ENCODE peak calls at places on chromosome 3, in five cellular contexts. J is uterus, C is gastrocnemius medialis, Y is tibial nerve, K is thoracic aorta. A is an unnamed sample.
A peak's percentile ranks its signal among the peaks of the same experiment; 100 is the strongest.

GRCh38 chr3:185205865-185206264 is 48.0 kb downstream of the EHHADH start:
- DNase-seq in J (no peak), C (no peak), Y (no peak), K (no peak), A (no peak)

GRCh38 chr3:174859756-174860155 is 622 bp downstream of the NAALADL2 start:
- DNase-seq in J (no peak), C (no peak), Y (no peak), K (no peak), A (no peak)

GRCh38 chr3:61178167-61178566 is 73.1 kb downstream of the FHIT start:
- DNase-seq in J (no peak), C (no peak), Y (no peak), K (no peak), A (no peak)

GRCh38 chr3:42071720-42072582 is 19.2 kb upstream of the TRAK1 start:
- DNase-seq in J (peak; percentile 60), C (peak; percentile 84), Y (no peak), K (no peak), A (peak; percentile 67)

GRCh38 chr3:17431004-17431403 is 311.4 kb downstream of the TBC1D5 start:
- DNase-seq in J (no peak), C (no peak), Y (no peak), K (no peak), A (no peak)

GRCh38 chr3:32018723-32019564 is 37.4 kb downstream of the ZNF860 start:
- DNase-seq in J (no peak), C (no peak), Y (no peak), K (no peak), A (no peak)

GRCh38 chr3:30826381-30827061 is 67.9 kb downstream of the GADL1 start:
- DNase-seq in J (no peak), C (peak; percentile 42), Y (no peak), K (no peak), A (no peak)

GRCh38 chr3:70832035-70832795 is 519.8 kb upstream of the MDFIC2 start:
- DNase-seq in J (no peak), C (peak; percentile 42), Y (no peak), K (peak; percentile 9), A (no peak)

GRCh38 chr3:184371570-184372018 is 6.4 kb downstream of the THPO start:
- DNase-seq in J (peak; percentile 79), C (peak; percentile 83), Y (no peak), K (no peak), A (peak; percentile 67)

GRCh38 chr3:49093853-49094767 is at the start of gene QRICH1:
- DNase-seq in J (peak; percentile 98), C (peak; percentile 97), Y (peak; percentile 97), K (peak; percentile 89), A (peak; percentile 97)

GRCh38 chr3:86594838-86595237 is 396.1 kb downstream of the VGLL3 start:
- DNase-seq in J (no peak), C (no peak), Y (no peak), K (no peak), A (no peak)

GRCh38 chr3:102353148-102353547 is 81.7 kb upstream of the ZPLD1 start:
- DNase-seq in J (no peak), C (no peak), Y (no peak), K (no peak), A (no peak)

GRCh38 chr3:42725454-42725853 is 22.9 kb upstream of the HHATL start:
- DNase-seq in J (no peak), C (no peak), Y (no peak), K (no peak), A (no peak)

GRCh38 chr3:172213765-172214358 is 174.5 kb downstream of the FNDC3B start:
- DNase-seq in J (no peak), C (no peak), Y (no peak), K (no peak), A (no peak)

GRCh38 chr3:64203969-64204632 is 21.2 kb downstream of the PRICKLE2 start:
- DNase-seq in J (no peak), C (no peak), Y (no peak), K (no peak), A (no peak)

GRCh38 chr3:42190701-42191442 is 75.1 kb downstream of the CCK start:
- DNase-seq in J (peak; percentile 35), C (peak; percentile 57), Y (peak; percentile 58), K (peak; percentile 18), A (peak; percentile 9)

GRCh38 chr3:99286266-99286845 is 352.0 kb upstream of the COL8A1 start:
- DNase-seq in J (no peak), C (no peak), Y (no peak), K (no peak), A (no peak)

GRCh38 chr3:183123891-183124290 is 24.6 kb upstream of the MCCC1 start:
- DNase-seq in J (no peak), C (no peak), Y (no peak), K (no peak), A (peak; percentile 41)

GRCh38 chr3:71495708-71496472 is 87.6 kb downstream of the FOXP1 start:
- DNase-seq in J (no peak), C (no peak), Y (no peak), K (no peak), A (peak; percentile 86)

GRCh38 chr3:173096140-173096539 is 44.9 kb downstream of the SPATA16 start:
- DNase-seq in J (no peak), C (no peak), Y (no peak), K (no peak), A (no peak)

GRCh38 chr3:101642441-101642840 is 34.5 kb downstream of the ZBTB11 start:
- DNase-seq in J (no peak), C (no peak), Y (no peak), K (no peak), A (no peak)

GRCh38 chr3:66598168-66598567 is 97.3 kb upstream of the LRIG1 start:
- DNase-seq in J (no peak), C (no peak), Y (no peak), K (peak; percentile 6), A (no peak)

GRCh38 chr3:70849911-70850699 is 537.7 kb upstream of the MDFIC2 start:
- DNase-seq in J (peak; percentile 17), C (peak; percentile 11), Y (no peak), K (no peak), A (peak; percentile 87)

GRCh38 chr3:184549793-184550585 is 11.6 kb upstream of the EPHB3 start:
- DNase-seq in J (no peak), C (peak; percentile 43), Y (no peak), K (no peak), A (no peak)

GRCh38 chr3:119695480-119695879 is 7.3 kb upstream of the CFAP91 start:
- DNase-seq in J (no peak), C (no peak), Y (no peak), K (no peak), A (no peak)

GRCh38 chr3:148598619-148599018 is 99.1 kb upstream of the AGTR1 start:
- DNase-seq in J (no peak), C (no peak), Y (no peak), K (no peak), A (no peak)

GRCh38 chr3:186053954-186054353 is 54.9 kb downstream of the ETV5 start:
- DNase-seq in J (no peak), C (no peak), Y (no peak), K (no peak), A (no peak)

GRCh38 chr3:48885753-48886152 is 12.9 kb downstream of the SLC25A20 start:
- DNase-seq in J (no peak), C (no peak), Y (no peak), K (no peak), A (no peak)

GRCh38 chr3:39101022-39101689 is 6.3 kb downstream of the GORASP1 start:
- DNase-seq in J (no peak), C (no peak), Y (no peak), K (no peak), A (no peak)

DNA sequence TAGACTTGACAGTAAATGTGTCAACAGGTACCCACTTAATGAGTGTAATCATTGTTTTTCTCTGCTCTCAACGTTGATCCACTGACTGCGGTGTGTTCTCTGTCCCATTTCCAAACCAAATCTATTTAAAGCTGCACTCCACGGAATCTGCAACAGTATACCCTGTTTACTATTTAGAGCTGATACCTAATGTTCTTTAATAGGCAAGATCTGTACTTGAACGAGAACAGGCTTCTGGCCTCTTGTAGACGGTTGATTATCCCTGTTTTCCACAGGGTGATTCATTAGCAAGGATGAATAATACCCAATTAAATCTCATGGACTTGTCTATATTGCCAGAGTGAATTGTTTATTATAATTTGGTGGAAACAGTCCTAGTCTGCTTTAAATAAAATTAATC is 189.9 kb downstream of the LPP start:
- DNase-seq in J (no peak), C (no peak), Y (no peak), K (no peak), A (no peak)
- H3K4me1 ChIP-seq in J (no peaks in the 10 kb centered on the region), C (peaks cover 61% of the 10 kb centered on the region), Y (peaks cover 21% of the 10 kb centered on the region), K (peaks cover 79% of the 10 kb centered on the region), A (peaks cover 9% of the 10 kb centered on the region)

GRCh38 chr3:14144423-14145075 is 19.7 kb downstream of the TMEM43 start:
- DNase-seq in J (peak; percentile 66), C (peak; percentile 81), Y (peak; percentile 60), K (peak; percentile 68), A (peak; percentile 97)
- H3K4me1 ChIP-seq in J (peaks cover 20% of the 10 kb centered on the region), C (peaks cover 24% of the 10 kb centered on the region), Y (peaks cover 30% of the 10 kb centered on the region), K (peaks cover 84% of the 10 kb centered on the region), A (peaks cover 34% of the 10 kb centered on the region)

GRCh38 chr3:149608987-149609386 is 48.8 kb downstream of the WWTR1 start:
- DNase-seq in J (no peak), C (no peak), Y (no peak), K (no peak), A (no peak)

GRCh38 chr3:149612456-149612855 is 45.4 kb downstream of the WWTR1 start:
- DNase-seq in J (no peak), C (no peak), Y (no peak), K (no peak), A (no peak)

GRCh38 chr3:149610351-149611105 is 47.3 kb downstream of the WWTR1 start:
- DNase-seq in J (no peak), C (no peak), Y (no peak), K (no peak), A (no peak)

GRCh38 chr3:149611149-149611548 is 46.7 kb downstream of the WWTR1 start:
- DNase-seq in J (no peak), C (no peak), Y (no peak), K (no peak), A (no peak)

DNA sequence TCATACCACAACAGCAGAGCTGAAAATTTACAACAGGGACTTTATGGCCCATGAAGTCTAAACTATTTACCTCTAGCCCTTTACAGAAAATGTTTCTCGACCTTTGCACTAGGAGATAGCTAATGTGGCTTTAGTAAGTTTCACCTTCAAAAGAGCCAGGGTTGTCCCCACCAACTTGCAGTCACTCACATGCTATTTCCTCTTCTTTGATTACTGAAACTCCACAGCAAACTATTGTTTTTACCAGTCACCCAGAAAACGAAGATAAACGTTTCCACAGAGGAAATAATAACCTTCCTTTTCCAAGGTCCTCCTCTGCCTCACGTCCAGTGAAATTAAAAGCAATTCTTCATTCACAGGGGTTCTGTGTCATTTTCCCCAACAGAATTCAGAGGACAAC is 48.2 kb downstream of the WWTR1 start:
- DNase-seq in J (no peak), C (no peak), Y (no peak), K (no peak), A (no peak)
- H3K4me1 ChIP-seq in J (peaks cover 7% of the 10 kb centered on the region), C (peaks cover 19% of the 10 kb centered on the region), Y (peaks cover 9% of the 10 kb centered on the region), K (peaks cover 83% of the 10 kb centered on the region), A (peaks cover 8% of the 10 kb centered on the region)

DNA sequence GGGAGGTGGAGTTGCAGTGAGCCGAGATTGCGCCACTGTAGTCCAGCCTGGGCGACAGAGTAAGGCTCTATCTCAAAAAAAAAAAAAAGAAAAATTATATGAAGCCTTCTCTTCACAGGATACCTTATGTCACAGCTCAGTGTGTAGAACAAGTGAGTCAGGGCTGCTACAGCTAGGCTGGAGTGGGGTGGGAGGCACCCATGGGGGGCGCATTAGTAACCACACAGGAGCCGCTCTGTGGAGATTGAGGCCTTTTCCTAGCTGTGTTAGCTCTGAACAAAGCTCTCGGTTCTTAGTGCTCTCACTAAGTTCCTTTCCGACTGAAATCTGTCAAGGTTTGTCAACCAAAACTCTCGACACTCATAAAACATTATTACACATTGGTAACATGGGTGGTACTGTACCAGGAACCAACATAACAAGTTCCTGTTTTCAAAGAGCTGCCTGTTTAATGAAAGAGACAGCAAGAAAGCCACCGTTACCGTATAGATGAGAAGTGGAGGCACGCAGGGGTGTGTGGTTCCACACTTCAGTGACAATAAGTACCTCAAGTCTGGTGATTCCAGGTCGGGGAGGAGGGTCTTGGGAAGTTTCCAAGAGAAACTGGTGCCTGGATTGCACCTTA is 4.4 kb downstream of the LRRC31 start:
- DNase-seq in J (no peak), C (no peak), Y (no peak), K (no peak), A (no peak)
- H3K4me1 ChIP-seq in J (no peaks in the 10 kb centered on the region), C (no peaks in the 10 kb centered on the region), Y (peaks cover 3% of the 10 kb centered on the region), K (no peaks in the 10 kb centered on the region), A (no peaks in the 10 kb centered on the region)

A was measured in foreskin keratinocyte.